ENCODE peak calls at places on chromosomes 12 and 14, in nine cellular contexts. O, Y, V, P, T, C, X, S and R are unnamed samples.
A peak's percentile ranks its signal among the peaks of the same experiment; 100 is the strongest.

GRCh38 chr12:12443482-12443881 is 86.6 kb downstream of the BORCS5 start:
- DNase-seq in O (no peak), Y (no peak), V (peak; percentile 84), P (no peak), T (peak; percentile 21), C (peak; percentile 55), X (peak; percentile 72), S (peak; percentile 71), R (peak; percentile 63)

GRCh38 chr12:117533687-117534086 is 172.3 kb upstream of the NOS1 start:
- DNase-seq in O (no peak), Y (no peak), V (no peak), P (no peak), T (peak; percentile 12), C (no peak), X (no peak), S (no peak), R (no peak)

GRCh38 chr12:69570000-69570516 is 15.2 kb upstream of the CCT2 start:
- DNase-seq in O (no peak), Y (no peak), V (no peak), P (no peak), T (no peak), C (no peak), X (no peak), S (no peak), R (no peak)

GRCh38 chr14:96501383-96501745 is 818 bp upstream of the PAPOLA start:
- DNase-seq in O (no peak), Y (no peak), V (no peak), P (no peak), T (no peak), C (no peak), X (no peak), S (no peak), R (no peak)

GRCh38 chr12:52025301-52026172 is 18.8 kb downstream of the TAMALIN start:
- DNase-seq in O (peak; percentile 84), Y (peak; percentile 93), V (peak; percentile 88), P (peak; percentile 83), T (peak; percentile 89), C (peak; percentile 79), X (peak; percentile 92), S (peak; percentile 85), R (peak; percentile 88)

GRCh38 chr12:100518376-100518775 is 44.7 kb downstream of the NR1H4 start:
- DNase-seq in O (no peak), Y (no peak), V (no peak), P (no peak), T (no peak), C (no peak), X (no peak), S (no peak), R (no peak)

GRCh38 chr14:90871605-90872233 is 55.5 kb upstream of the TTC7B start:
- DNase-seq in O (no peak), Y (no peak), V (no peak), P (no peak), T (no peak), C (no peak), X (no peak), S (no peak), R (no peak)

GRCh38 chr12:62934799-62935674 is at the start of gene PPM1H:
- DNase-seq in O (peak; percentile 93), Y (peak; percentile 98), V (peak; percentile 76), P (peak; percentile 91), T (peak; percentile 95), C (peak; percentile 76), X (peak; percentile 65), S (peak; percentile 62), R (peak; percentile 85)

GRCh38 chr12:28189774-28190320 is 409 bp upstream of the CCDC91 start:
- DNase-seq in O (no peak), Y (no peak), V (no peak), P (no peak), T (no peak), C (no peak), X (no peak), S (no peak), R (no peak)

GRCh38 chr14:22601456-22601855 is 3.4 kb downstream of the ABHD4 start:
- DNase-seq in O (no peak), Y (no peak), V (no peak), P (no peak), T (no peak), C (no peak), X (no peak), S (no peak), R (no peak)

GRCh38 chr12:51593539-51593938 is 2.5 kb downstream of the SCN8A start:
- DNase-seq in O (no peak), Y (peak; percentile 62), V (no peak), P (no peak), T (peak; percentile 47), C (no peak), X (no peak), S (no peak), R (no peak)

GRCh38 chr12:12007001-12007712 is 63.6 kb upstream of the BCL2L14 start:
- DNase-seq in O (no peak), Y (no peak), V (no peak), P (no peak), T (no peak), C (no peak), X (no peak), S (no peak), R (no peak)

GRCh38 chr12:2537868-2538541 is 256.8 kb upstream of the FKBP4 start:
- DNase-seq in O (peak; percentile 19), Y (no peak), V (no peak), P (no peak), T (no peak), C (no peak), X (no peak), S (no peak), R (no peak)

GRCh38 chr12:94152292-94153083 is 4.1 kb downstream of the PLXNC1 start:
- DNase-seq in O (no peak), Y (no peak), V (no peak), P (no peak), T (peak; percentile 28), C (no peak), X (no peak), S (no peak), R (no peak)

GRCh38 chr12:94151577-94151976 is 3.2 kb downstream of the PLXNC1 start:
- DNase-seq in O (no peak), Y (no peak), V (no peak), P (no peak), T (peak; percentile 60), C (no peak), X (no peak), S (no peak), R (no peak)

GRCh38 chr12:94148841-94149780 is 734 bp downstream of the PLXNC1 start:
- DNase-seq in O (no peak), Y (peak; percentile 75), V (peak; percentile 69), P (peak; percentile 70), T (peak; percentile 60), C (peak; percentile 33), X (no peak), S (peak; percentile 43), R (peak; percentile 49)

GRCh38 chr12:94149781-94150482 is 1.6 kb downstream of the PLXNC1 start:
- DNase-seq in O (peak; percentile 71), Y (peak; percentile 77), V (peak; percentile 72), P (peak; percentile 67), T (peak; percentile 53), C (peak; percentile 34), X (no peak), S (peak; percentile 49), R (peak; percentile 41)

DNA sequence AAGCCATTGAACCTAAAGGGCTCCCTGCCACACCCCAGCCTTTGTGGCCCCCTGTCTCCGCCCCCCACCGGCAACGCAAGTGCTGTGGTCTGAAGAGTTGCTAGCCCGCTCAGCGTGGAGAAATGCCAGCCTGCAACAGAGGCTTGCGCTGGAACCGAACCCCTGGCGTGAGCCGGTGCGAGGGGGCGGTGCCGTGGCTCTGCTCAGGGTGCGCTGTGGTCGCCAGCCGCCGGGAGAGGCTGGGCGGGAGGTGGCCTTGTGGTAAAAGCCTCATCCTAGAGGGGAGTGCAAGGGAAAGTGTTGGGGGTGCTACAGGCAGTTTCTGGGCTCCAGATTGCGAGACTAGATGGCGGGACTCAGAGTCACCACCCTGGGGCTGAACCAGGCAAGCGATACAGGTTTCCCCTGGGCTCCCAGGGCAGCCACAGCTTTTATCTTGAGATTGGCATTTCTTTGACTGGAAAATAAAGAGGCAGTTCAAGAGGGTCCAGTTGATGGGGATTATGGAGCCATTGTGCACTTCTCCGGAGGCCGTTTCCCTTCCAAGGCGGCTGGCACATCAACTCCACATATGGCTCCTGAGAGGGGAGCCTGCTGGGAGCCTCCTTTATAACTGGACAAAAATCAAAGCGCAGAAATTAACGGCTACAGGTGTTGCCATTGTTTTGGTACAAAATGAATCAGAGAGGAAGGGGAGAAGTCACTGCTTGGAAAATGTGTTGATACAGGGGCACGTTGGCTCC is 2.3 kb downstream of the PLXNC1 start:
- DNase-seq in O (peak; percentile 71), Y (peak; percentile 46), V (peak; percentile 61), P (peak; percentile 64), T (peak; percentile 31), C (no peak), X (no peak), S (no peak), R (no peak)
- H3K27ac ChIP-seq in O (no peak overlapping the region), Y (no peak overlapping the region), V (no peak overlapping the region), P (no peak overlapping the region), T (no peak overlapping the region), C (no peak overlapping the region), X (no peak overlapping the region), S (no peak overlapping the region), R (no peak overlapping the region)

GRCh38 chr14:104800600-104801283 is at the start of gene ZBTB42:
- DNase-seq in O (peak; percentile 94), Y (peak; percentile 74), V (peak; percentile 75), P (peak; percentile 92), T (peak; percentile 96), C (peak; percentile 69), X (no peak), S (peak; percentile 60), R (peak; percentile 56)
- H3K27me3 ChIP-seq in O (no peaks in the 10 kb centered on the region), Y (peaks cover 63% of the 10 kb centered on the region), V (no peaks in the 10 kb centered on the region), P (no peaks in the 10 kb centered on the region), T (no peaks in the 10 kb centered on the region), C (no peaks in the 10 kb centered on the region), X (no peaks in the 10 kb centered on the region), S (no peaks in the 10 kb centered on the region), R (no peaks in the 10 kb centered on the region)

DNA sequence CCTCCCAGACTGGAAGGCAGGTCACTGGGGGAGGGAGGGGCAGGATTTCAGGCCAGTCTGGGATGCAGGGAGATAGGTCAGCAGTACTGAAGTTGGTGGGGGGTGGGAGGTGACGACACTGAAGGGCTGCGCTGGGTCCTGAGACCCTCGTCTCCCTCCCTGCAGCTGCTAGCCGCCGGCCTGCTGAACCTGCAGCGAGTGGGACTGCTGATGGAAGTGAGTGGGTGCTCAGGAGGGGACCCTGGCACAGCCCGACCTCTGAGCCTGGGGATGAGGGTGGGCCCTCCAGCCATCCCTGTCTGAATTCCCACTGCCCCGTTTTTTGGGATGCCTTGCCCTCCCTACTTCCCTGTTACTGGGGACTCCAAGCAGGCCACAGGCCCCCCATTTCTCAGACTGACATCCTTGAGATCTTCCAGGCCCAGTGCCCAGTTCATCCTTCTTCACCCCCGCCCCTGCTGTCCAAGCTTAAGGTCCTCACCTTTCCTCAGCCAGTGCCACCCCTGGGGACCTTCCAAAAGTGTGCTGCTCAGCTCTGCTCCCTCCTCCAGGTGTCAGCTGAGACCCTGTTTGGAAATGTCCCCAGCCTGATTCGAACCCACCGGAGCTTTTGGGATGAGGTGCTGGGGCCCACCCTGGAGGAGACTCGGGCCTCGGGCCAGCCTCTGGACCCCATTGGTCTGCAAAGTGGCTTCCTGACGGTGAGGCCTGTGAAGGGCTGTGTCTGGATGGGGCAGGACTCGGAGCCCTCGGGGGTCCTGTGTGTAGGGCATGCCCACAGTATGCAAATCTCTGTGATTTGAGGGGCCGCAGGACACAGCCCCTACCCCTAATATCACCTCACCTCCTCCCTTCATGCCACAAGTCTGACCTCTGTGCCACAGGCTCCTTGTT is 5.5 kb downstream of the PLEKHG6 start:
- DNase-seq in O (no peak), Y (no peak), V (no peak), P (no peak), T (no peak), C (no peak), X (no peak), S (no peak), R (no peak)
- H3K4me1 ChIP-seq in O (peaks cover 15% of the 10 kb centered on the region), Y (peaks cover 26% of the 10 kb centered on the region), V (no peaks in the 10 kb centered on the region), P (peaks cover 3% of the 10 kb centered on the region), T (peaks cover 25% of the 10 kb centered on the region), C (peaks cover 7% of the 10 kb centered on the region), X (peaks cover 4% of the 10 kb centered on the region), S (no peaks in the 10 kb centered on the region), R (no peaks in the 10 kb centered on the region)

GRCh38 chr14:61102549-61103466 is 121.8 kb downstream of the SLC38A6 start:
- DNase-seq in O (no peak), Y (no peak), V (no peak), P (no peak), T (no peak), C (no peak), X (no peak), S (no peak), R (no peak)
- H3K27ac ChIP-seq in O (peak overlapping the region; percentile 48), Y (peak overlapping the region; percentile 28), V (peak overlapping the region; percentile 47), P (no peak overlapping the region), T (no peak overlapping the region), C (peak overlapping the region; percentile 61), X (peak overlapping the region; percentile 76), S (peak overlapping the region; percentile 42), R (peak overlapping the region; percentile 63)